ENCODE peak calls at places on chromosomes 4 and X, in four cellular contexts. R is GM12878, E is K562, P is HL-60. B is an unnamed sample.

GRCh38 chr4:26692014-26692726 is 108.3 kb downstream of the TBC1D19 start:
- DNase-seq in P (no peak), E (peak), R (no peak), B (no peak)

GRCh38 chrX:17725176-17725575 is 12.1 kb upstream of the SCML1 start:
- DNase-seq in R (no peak), P (no peak), E (no peak), B (no peak)

GRCh38 chr4:169604131-169604900 is 8.1 kb downstream of the NEK1 start:
- DNase-seq in R (no peak), E (peak), P (no peak), B (no peak)

GRCh38 chr4:83258463-83258862 is 26.1 kb downstream of the COQ2 start:
- DNase-seq in R (no peak), E (no peak), P (no peak), B (no peak)

GRCh38 chrX:5708209-5708608 is 520.5 kb downstream of the NLGN4X start:
- DNase-seq in E (no peak), P (no peak), R (no peak), B (no peak)

GRCh38 chr4:112085156-112086035 is 59.9 kb upstream of the FAM241A start:
- DNase-seq in R (no peak), E (no peak), P (peak), B (no peak)

GRCh38 chrX:53287493-53288138 is 6.2 kb upstream of the IQSEC2 start:
- DNase-seq in P (peak), E (no peak), R (peak), B (no peak)

GRCh38 chrX:146615807-146616206 is 193.8 kb upstream of the CXorf51B start:
- DNase-seq in E (no peak), P (no peak), R (no peak), B (no peak)

GRCh38 chr4:7554885-7555284 is 120.2 kb upstream of the PSAPL1 start:
- DNase-seq in P (no peak), R (no peak), E (no peak), B (no peak)

GRCh38 chr4:22091351-22091731 is 142.8 kb upstream of the KCNIP4 start:
- DNase-seq in P (no peak), E (no peak), R (no peak), B (no peak)

GRCh38 chr4:23932186-23932585 is 42.3 kb upstream of the PPARGC1A start:
- DNase-seq in E (no peak), P (no peak), R (no peak), B (no peak)

GRCh38 chrX:24266996-24267395 is 46.9 kb downstream of the SUPT20HL2 start:
- DNase-seq in E (no peak), P (no peak), R (no peak), B (no peak)

GRCh38 chr4:39320381-39321115 is 45.6 kb downstream of the RFC1 start:
- DNase-seq in E (no peak), P (no peak), R (no peak), B (no peak)

GRCh38 chr4:146852365-146852764 is 93.3 kb downstream of the TTC29 start:
- DNase-seq in P (no peak), E (no peak), R (no peak), B (no peak)

GRCh38 chr4:26992657-26993361 is 132.2 kb downstream of the STIM2 start:
- DNase-seq in P (no peak), R (peak), E (no peak), B (no peak)

GRCh38 chr4:139552908-139553307 is 3.1 kb downstream of the SETD7 start:
- DNase-seq in E (no peak), P (no peak), R (no peak), B (no peak)

GRCh38 chr4:60724623-60725022 is 475.5 kb upstream of the ADGRL3 start:
- DNase-seq in P (no peak), R (no peak), E (no peak), B (no peak)

GRCh38 chr4:89316931-89317366 is 9.3 kb upstream of the GPRIN3 start:
- DNase-seq in E (no peak), P (peak), R (no peak), B (no peak)

GRCh38 chr4:54784188-54784671 is 126.5 kb downstream of the KIT start:
- DNase-seq in E (peak), R (no peak), P (peak), B (no peak)

GRCh38 chr4:153295131-153295755 is 49.2 kb upstream of the MND1 start:
- DNase-seq in R (no peak), P (no peak), E (peak), B (no peak)

GRCh38 chr4:2142630-2143427 is 83.7 kb downstream of the NAT8L start:
- DNase-seq in P (no peak), R (no peak), E (no peak), B (no peak)

GRCh38 chrX:40931921-40932320 is 153.3 kb upstream of the USP9X start:
- DNase-seq in P (no peak), E (no peak), R (no peak), B (no peak)

GRCh38 chrX:72609313-72609712 is 36.7 kb upstream of the HDAC8 start:
- DNase-seq in P (no peak), R (no peak), E (peak), B (no peak)

GRCh38 chr4:80094191-80094590 is 21.2 kb upstream of the ANTXR2 start:
- DNase-seq in E (no peak), R (no peak), P (no peak), B (no peak)

GRCh38 chrX:46551494-46552128 is 6.4 kb upstream of the ZNF674 start:
- DNase-seq in E (no peak), R (no peak), P (no peak), B (no peak)

GRCh38 chr4:7169134-7169533 is 23.2 kb upstream of the SORCS2 start:
- DNase-seq in P (no peak), E (no peak), R (no peak), B (no peak)

GRCh38 chr4:153393397-153393796 is 48.9 kb downstream of the MND1 start:
- DNase-seq in P (no peak), R (no peak), E (no peak), B (no peak)

GRCh38 chr4:172868271-172868670 is 300.3 kb upstream of the GALNT7 start:
- DNase-seq in R (no peak), P (no peak), E (no peak), B (no peak)

DNA sequence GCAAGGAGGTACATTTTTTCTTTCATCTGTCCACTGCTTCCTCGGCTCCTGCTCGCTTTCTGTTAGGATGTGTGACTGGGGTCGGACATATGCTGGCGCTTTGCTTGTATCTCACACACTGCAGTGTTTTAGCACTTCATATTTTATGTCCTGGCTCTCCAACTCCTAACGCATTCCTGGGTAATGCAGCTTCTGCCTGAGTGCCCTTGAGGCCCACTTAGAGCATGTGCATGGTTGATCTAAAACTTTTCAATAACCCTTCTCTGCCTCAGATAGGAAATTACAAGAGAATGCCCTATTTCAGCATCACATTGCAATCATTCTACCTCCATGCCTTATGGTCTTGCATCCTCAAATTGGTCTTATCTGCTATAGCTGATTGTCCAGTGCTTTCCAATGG is 65.3 kb downstream of the NEIL3 start:
- DNase-seq in P (no peak), E (no peak), R (no peak), B (no peak)
- TF ChIP-seq SPI1 in P (no peak), E (no peak), R (no peak), B (no peak)

GRCh38 chrX:148542481-148543255 is 42.3 kb downstream of the AFF2 start:
- DNase-seq in R (no peak), E (no peak), P (no peak), B (no peak)
- TF ChIP-seq SPI1 in R (no peak), E (no peak), P (no peak), B (no peak)

DNA sequence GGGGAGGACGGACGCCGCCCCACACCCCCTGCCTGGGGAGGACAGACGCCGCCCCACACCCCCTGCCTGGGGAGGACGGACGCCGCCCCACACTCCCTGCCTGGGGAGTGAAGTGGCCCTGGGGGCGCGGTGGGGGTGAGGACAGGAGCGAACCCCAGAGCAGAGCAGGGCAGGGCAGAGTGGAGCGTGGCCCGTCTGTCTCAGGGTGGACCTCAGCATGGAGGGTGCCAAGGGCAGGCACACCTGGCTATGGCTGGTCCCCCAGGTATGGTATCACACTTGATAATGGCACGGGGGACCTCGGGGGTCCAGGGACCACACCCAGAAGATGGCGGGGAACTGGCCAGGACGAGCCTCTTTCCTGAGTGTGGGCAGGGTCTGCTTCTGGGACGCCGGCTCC is 9.6 kb downstream of the LRPAP1 start:
- DNase-seq in E (no peak), P (no peak), R (no peak), B (no peak)
- TF ChIP-seq SPI1 in E (no peak), P (no peak), R (no peak), B (no peak)

GRCh38 chr4:168220893-168221292 is 97.7 kb downstream of the DDX60 start:
- DNase-seq in P (no peak), E (no peak), R (no peak), B (no peak)
- TF ChIP-seq SPI1 in P (no peak), E (no peak), R (no peak), B (no peak)

DNA sequence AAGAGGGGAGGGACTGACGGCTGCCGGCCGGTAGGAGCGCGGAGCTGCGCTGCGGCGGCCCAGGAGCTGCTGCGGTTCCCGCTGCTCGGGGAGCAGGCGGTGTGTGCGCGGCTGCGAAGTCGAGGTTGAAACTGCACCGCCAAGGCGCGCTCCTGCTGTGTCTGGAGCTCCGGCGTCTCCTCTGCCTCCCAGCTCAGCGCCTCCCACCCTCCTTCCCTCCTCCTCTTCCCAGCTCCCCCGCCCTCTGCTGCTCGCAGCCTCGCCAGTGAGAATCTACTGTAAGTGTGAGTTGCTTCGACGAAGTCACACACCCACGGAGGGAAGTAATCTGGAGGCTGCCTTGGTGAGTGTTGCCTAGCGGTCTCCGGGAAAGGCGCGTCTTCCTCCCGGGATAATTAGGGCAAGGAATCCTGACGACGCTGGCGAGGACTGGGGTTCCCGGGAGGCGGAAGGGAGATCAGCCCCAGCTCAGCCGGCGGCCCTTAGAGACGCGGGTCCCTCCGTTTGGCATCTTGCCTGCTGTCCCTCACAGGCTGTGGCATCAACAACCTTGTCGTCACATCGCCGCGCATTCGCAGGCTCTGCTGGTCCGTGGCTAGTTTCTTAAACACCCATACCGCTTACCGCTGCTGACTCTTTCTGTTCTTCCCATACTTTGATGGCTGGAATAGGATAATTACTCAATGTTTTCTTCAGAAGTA is at the start of gene EPHA5:
- DNase-seq in E (no peak), P (no peak), R (no peak), B (no peak)
- TF ChIP-seq SPI1 in E (no peak), P (no peak), R (no peak), B (no peak)

GRCh38 chr4:109764376-109764775 is 34.5 kb upstream of the PLA2G12A start:
- DNase-seq in R (no peak), P (no peak), E (no peak), B (no peak)
- TF ChIP-seq SPI1 in R (no peak), P (no peak), E (no peak), B (no peak)

GRCh38 chr4:182531555-182532162 is 288.5 kb downstream of the TENM3 start:
- DNase-seq in R (no peak), P (no peak), E (no peak), B (no peak)
- TF ChIP-seq SPI1 in R (no peak), P (no peak), E (no peak), B (no peak)

B was measured in GM12891.